ENCODE peak calls at places on chromosomes 2 and 18, in six cellular contexts. One of them, this sample, is unnamed.

GRCh38 chr2:88245109-88245508 is 75.0 kb downstream of the THNSL2 start:
- DNase-seq in colonic mucosa: no peak
- DNase-seq in trophoblast cell: no peak
- DNase-seq in aorta: no peak
- DNase-seq in tibial nerve: no peak
- DNase-seq in epithelial cell of esophagus: no peak
- DNase-seq in this sample: no peak

GRCh38 chr2:105887246-105887645 is 142.5 kb downstream of the NCK2 start:
- DNase-seq in tibial nerve: no peak
- DNase-seq in colonic mucosa: no peak
- DNase-seq in epithelial cell of esophagus: no peak
- DNase-seq in aorta: no peak
- DNase-seq in trophoblast cell: peak; percentile 84
- DNase-seq in this sample: no peak

GRCh38 chr2:231614559-231615057 is 21.9 kb downstream of the TEX44 start:
- DNase-seq in colonic mucosa: no peak
- DNase-seq in epithelial cell of esophagus: no peak
- DNase-seq in tibial nerve: no peak
- DNase-seq in trophoblast cell: no peak
- DNase-seq in aorta: peak; percentile 90
- DNase-seq in this sample: no peak

GRCh38 chr2:109384308-109385271 is 229.2 kb downstream of the SEPTIN10 start:
- DNase-seq in tibial nerve: no peak
- DNase-seq in trophoblast cell: no peak
- DNase-seq in epithelial cell of esophagus: no peak
- DNase-seq in aorta: peak; percentile 78
- DNase-seq in colonic mucosa: no peak
- DNase-seq in this sample: no peak

GRCh38 chr2:238346539-238346938 is 26.2 kb downstream of the TRAF3IP1 start:
- DNase-seq in aorta: no peak
- DNase-seq in epithelial cell of esophagus: no peak
- DNase-seq in colonic mucosa: peak; percentile 10
- DNase-seq in tibial nerve: no peak
- DNase-seq in trophoblast cell: no peak
- DNase-seq in this sample: no peak

GRCh38 chr18:3111523-3112240 is 98.7 kb upstream of the LPIN2 start:
- DNase-seq in epithelial cell of esophagus: no peak
- DNase-seq in colonic mucosa: no peak
- DNase-seq in aorta: no peak
- DNase-seq in trophoblast cell: peak; percentile 17
- DNase-seq in tibial nerve: no peak
- DNase-seq in this sample: no peak

GRCh38 chr2:8433390-8433789 is 248.5 kb upstream of the ID2 start:
- DNase-seq in tibial nerve: no peak
- DNase-seq in aorta: no peak
- DNase-seq in colonic mucosa: no peak
- DNase-seq in epithelial cell of esophagus: no peak
- DNase-seq in trophoblast cell: no peak
- DNase-seq in this sample: no peak

GRCh38 chr2:10487144-10488104 is 39.3 kb upstream of the ODC1 start:
- DNase-seq in tibial nerve: no peak
- DNase-seq in colonic mucosa: no peak
- DNase-seq in trophoblast cell: no peak
- DNase-seq in aorta: peak; percentile 23
- DNase-seq in epithelial cell of esophagus: peak; percentile 87
- DNase-seq in this sample: no peak

GRCh38 chr2:131039535-131039907 is 53.7 kb downstream of the FAM168B start:
- DNase-seq in trophoblast cell: no peak
- DNase-seq in epithelial cell of esophagus: no peak
- DNase-seq in aorta: no peak
- DNase-seq in colonic mucosa: no peak
- DNase-seq in tibial nerve: no peak
- DNase-seq in this sample: no peak

DNA sequence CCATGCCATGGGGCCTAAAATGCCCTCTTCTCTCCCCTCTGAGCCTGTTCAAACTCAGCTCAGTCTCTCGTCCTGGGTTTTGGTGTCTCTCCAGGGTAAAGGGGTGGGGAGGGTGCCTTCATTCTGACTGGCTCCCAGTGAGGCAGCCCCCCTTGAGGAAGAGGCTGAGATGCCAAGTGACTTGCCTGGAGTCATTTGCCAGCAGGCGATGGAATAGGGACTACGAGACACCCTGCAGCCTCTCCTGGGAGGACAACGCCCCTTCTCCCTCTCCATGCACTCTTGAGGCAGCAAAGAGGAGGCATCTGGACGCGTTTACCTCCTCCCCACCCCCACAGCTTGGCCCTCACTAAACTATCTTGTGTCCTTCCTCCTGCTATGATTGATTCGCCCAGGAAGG is 765 bp upstream of the STON1 start:
- DNase-seq in aorta: no peak
- DNase-seq in tibial nerve: no peak
- DNase-seq in colonic mucosa: no peak
- DNase-seq in epithelial cell of esophagus: no peak
- DNase-seq in trophoblast cell: no peak
- DNase-seq in this sample: no peak
- H3K4me3 ChIP-seq in aorta: peak overlapping the region; percentile 70
- H3K4me3 ChIP-seq in tibial nerve: peak overlapping the region; percentile 67
- H3K4me3 ChIP-seq in colonic mucosa: no peak overlapping the region
- H3K4me3 ChIP-seq in epithelial cell of esophagus: no peak overlapping the region
- H3K4me3 ChIP-seq in trophoblast cell: no peak overlapping the region
- H3K4me3 ChIP-seq in this sample: no peak overlapping the region

GRCh38 chr2:218008060-218009040 is 5.6 kb upstream of the TNS1 start:
- DNase-seq in epithelial cell of esophagus: no peak
- DNase-seq in trophoblast cell: no peak
- DNase-seq in tibial nerve: no peak
- DNase-seq in colonic mucosa: no peak
- DNase-seq in aorta: no peak
- DNase-seq in this sample: peak; percentile 31

GRCh38 chr2:218011641-218012040 is 8.8 kb upstream of the TNS1 start:
- DNase-seq in trophoblast cell: no peak
- DNase-seq in epithelial cell of esophagus: no peak
- DNase-seq in tibial nerve: no peak
- DNase-seq in colonic mucosa: no peak
- DNase-seq in aorta: no peak
- DNase-seq in this sample: no peak

GRCh38 chr2:218009191-218010114 is 6.7 kb upstream of the TNS1 start:
- DNase-seq in trophoblast cell: no peak
- DNase-seq in epithelial cell of esophagus: no peak
- DNase-seq in tibial nerve: no peak
- DNase-seq in aorta: no peak
- DNase-seq in colonic mucosa: no peak
- DNase-seq in this sample: no peak

GRCh38 chr2:218010838-218011616 is 8.2 kb upstream of the TNS1 start:
- DNase-seq in epithelial cell of esophagus: no peak
- DNase-seq in colonic mucosa: no peak
- DNase-seq in trophoblast cell: no peak
- DNase-seq in aorta: no peak
- DNase-seq in tibial nerve: no peak
- DNase-seq in this sample: no peak

GRCh38 chr2:218010116-218010837 is 7.5 kb upstream of the TNS1 start:
- DNase-seq in tibial nerve: no peak
- DNase-seq in colonic mucosa: peak; percentile 39
- DNase-seq in trophoblast cell: peak; percentile 11
- DNase-seq in epithelial cell of esophagus: peak; percentile 36
- DNase-seq in aorta: peak; percentile 86
- DNase-seq in this sample: no peak
- H3K4me3 ChIP-seq in tibial nerve: peak overlapping the region; percentile 52
- H3K4me3 ChIP-seq in colonic mucosa: peak overlapping the region; percentile 37
- H3K4me3 ChIP-seq in trophoblast cell: peak overlapping the region; percentile 50
- H3K4me3 ChIP-seq in epithelial cell of esophagus: peak overlapping the region; percentile 33
- H3K4me3 ChIP-seq in aorta: peak overlapping the region; percentile 43
- H3K4me3 ChIP-seq in this sample: peak overlapping the region; percentile 64

GRCh38 chr2:172885996-172886395 is 150.4 kb downstream of the RAPGEF4 start:
- DNase-seq in trophoblast cell: no peak
- DNase-seq in epithelial cell of esophagus: no peak
- DNase-seq in aorta: no peak
- DNase-seq in colonic mucosa: no peak
- DNase-seq in tibial nerve: no peak
- DNase-seq in this sample: no peak
- H3K4me3 ChIP-seq in trophoblast cell: no peak overlapping the region
- H3K4me3 ChIP-seq in epithelial cell of esophagus: no peak overlapping the region
- H3K4me3 ChIP-seq in aorta: no peak overlapping the region
- H3K4me3 ChIP-seq in colonic mucosa: no peak overlapping the region
- H3K4me3 ChIP-seq in tibial nerve: no peak overlapping the region
- H3K4me3 ChIP-seq in this sample: no peak overlapping the region

GRCh38 chr2:223048519-223048918 is 3.5 kb upstream of the KCNE4 start:
- DNase-seq in aorta: no peak
- DNase-seq in epithelial cell of esophagus: no peak
- DNase-seq in trophoblast cell: no peak
- DNase-seq in tibial nerve: no peak
- DNase-seq in colonic mucosa: no peak
- DNase-seq in this sample: no peak

GRCh38 chr2:223051580-223052375 is at the start of gene KCNE4:
- DNase-seq in tibial nerve: no peak
- DNase-seq in epithelial cell of esophagus: no peak
- DNase-seq in colonic mucosa: peak; percentile 42
- DNase-seq in trophoblast cell: no peak
- DNase-seq in aorta: no peak
- DNase-seq in this sample: peak; percentile 75

GRCh38 chr2:223049356-223049755 is 2.6 kb upstream of the KCNE4 start:
- DNase-seq in trophoblast cell: peak; percentile 19
- DNase-seq in epithelial cell of esophagus: no peak
- DNase-seq in colonic mucosa: no peak
- DNase-seq in aorta: no peak
- DNase-seq in tibial nerve: no peak
- DNase-seq in this sample: no peak

GRCh38 chr2:223050900-223051299 is 1.1 kb upstream of the KCNE4 start:
- DNase-seq in epithelial cell of esophagus: no peak
- DNase-seq in aorta: no peak
- DNase-seq in colonic mucosa: no peak
- DNase-seq in tibial nerve: no peak
- DNase-seq in trophoblast cell: no peak
- DNase-seq in this sample: peak; percentile 59

DNA sequence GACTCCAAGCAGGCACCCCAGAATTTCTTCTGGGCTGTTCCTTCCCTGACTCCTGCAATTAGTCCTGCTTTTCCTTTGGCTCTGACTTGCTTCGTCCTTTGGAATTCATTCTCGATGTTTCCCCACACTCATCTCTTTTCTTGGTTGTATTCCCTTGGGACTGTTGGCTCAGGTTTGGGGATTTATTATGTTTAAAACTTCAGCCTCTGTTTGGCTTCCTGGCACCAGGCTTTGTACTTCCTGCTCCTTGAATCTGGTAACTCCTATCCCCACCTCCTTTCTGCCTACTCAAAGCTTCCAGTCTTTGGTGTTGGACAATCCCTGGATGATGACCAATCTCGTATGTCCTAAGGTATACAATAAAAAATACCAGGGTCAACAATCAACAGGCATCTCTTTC is 1.8 kb upstream of the KCNE4 start:
- DNase-seq in colonic mucosa: no peak
- DNase-seq in aorta: no peak
- DNase-seq in tibial nerve: no peak
- DNase-seq in trophoblast cell: no peak
- DNase-seq in epithelial cell of esophagus: no peak
- DNase-seq in this sample: no peak
- H3K4me3 ChIP-seq in colonic mucosa: no peak overlapping the region
- H3K4me3 ChIP-seq in aorta: no peak overlapping the region
- H3K4me3 ChIP-seq in tibial nerve: no peak overlapping the region
- H3K4me3 ChIP-seq in trophoblast cell: no peak overlapping the region
- H3K4me3 ChIP-seq in epithelial cell of esophagus: no peak overlapping the region
- H3K4me3 ChIP-seq in this sample: no peak overlapping the region

GRCh38 chr2:191246820-191247380 is 1.7 kb downstream of the MYO1B start:
- DNase-seq in epithelial cell of esophagus: peak; percentile 32
- DNase-seq in aorta: no peak
- DNase-seq in trophoblast cell: no peak
- DNase-seq in tibial nerve: no peak
- DNase-seq in colonic mucosa: peak; percentile 26
- DNase-seq in this sample: no peak

GRCh38 chr2:191251014-191251413 is 5.8 kb downstream of the MYO1B start:
- DNase-seq in aorta: no peak
- DNase-seq in trophoblast cell: no peak
- DNase-seq in colonic mucosa: no peak
- DNase-seq in tibial nerve: no peak
- DNase-seq in epithelial cell of esophagus: no peak
- DNase-seq in this sample: no peak

GRCh38 chr2:191247381-191248057 is 2.3 kb downstream of the MYO1B start:
- DNase-seq in colonic mucosa: peak; percentile 76
- DNase-seq in epithelial cell of esophagus: peak; percentile 96
- DNase-seq in aorta: no peak
- DNase-seq in trophoblast cell: peak; percentile 75
- DNase-seq in tibial nerve: no peak
- DNase-seq in this sample: peak; percentile 90

GRCh38 chr2:191250400-191250799 is 5.2 kb downstream of the MYO1B start:
- DNase-seq in colonic mucosa: no peak
- DNase-seq in tibial nerve: no peak
- DNase-seq in trophoblast cell: no peak
- DNase-seq in aorta: no peak
- DNase-seq in epithelial cell of esophagus: peak; percentile 64
- DNase-seq in this sample: no peak

GRCh38 chr2:191249131-191249813 is 4.1 kb downstream of the MYO1B start:
- DNase-seq in aorta: no peak
- DNase-seq in colonic mucosa: no peak
- DNase-seq in epithelial cell of esophagus: no peak
- DNase-seq in tibial nerve: no peak
- DNase-seq in trophoblast cell: no peak
- DNase-seq in this sample: no peak
- H3K4me3 ChIP-seq in aorta: no peak overlapping the region
- H3K4me3 ChIP-seq in colonic mucosa: no peak overlapping the region
- H3K4me3 ChIP-seq in epithelial cell of esophagus: no peak overlapping the region
- H3K4me3 ChIP-seq in tibial nerve: no peak overlapping the region
- H3K4me3 ChIP-seq in trophoblast cell: no peak overlapping the region
- H3K4me3 ChIP-seq in this sample: no peak overlapping the region

GRCh38 chr18:29018976-29019375 is 842.0 kb upstream of the CDH2 start:
- DNase-seq in tibial nerve: no peak
- DNase-seq in epithelial cell of esophagus: no peak
- DNase-seq in trophoblast cell: no peak
- DNase-seq in colonic mucosa: no peak
- DNase-seq in aorta: no peak
- DNase-seq in this sample: no peak
- H3K4me3 ChIP-seq in tibial nerve: no peak overlapping the region
- H3K4me3 ChIP-seq in epithelial cell of esophagus: no peak overlapping the region
- H3K4me3 ChIP-seq in trophoblast cell: no peak overlapping the region
- H3K4me3 ChIP-seq in colonic mucosa: no peak overlapping the region
- H3K4me3 ChIP-seq in aorta: no peak overlapping the region
- H3K4me3 ChIP-seq in this sample: no peak overlapping the region

This sample was measured in skeletal muscle cell.